ENCODE peak calls at places on chromosomes 2 and 18, in five cellular contexts. One of them, this sample, is unnamed. For H3K27me3, the result is how much of the 10 kb centered on the place peaks cover.

GRCh38 chr18:30889582-30890301 is 152.8 kb downstream of the DSC3 start:
- DNase-seq in mesenchymal stem cell: peak
- DNase-seq in prostate gland: no peak
- DNase-seq in GM23248: no peak
- DNase-seq in psoas muscle: no peak
- DNase-seq in this sample: no peak

GRCh38 chr2:11482473-11483031 is 16.6 kb upstream of the E2F6 start:
- DNase-seq in psoas muscle: peak
- DNase-seq in GM23248: peak
- DNase-seq in prostate gland: no peak
- DNase-seq in mesenchymal stem cell: no peak
- DNase-seq in this sample: no peak

GRCh38 chr18:68623342-68623741 is 91.6 kb downstream of the TMX3 start:
- DNase-seq in psoas muscle: peak
- DNase-seq in prostate gland: peak
- DNase-seq in mesenchymal stem cell: peak
- DNase-seq in GM23248: peak
- DNase-seq in this sample: no peak

GRCh38 chr2:199366406-199366805 is 91.3 kb downstream of the SATB2 start:
- DNase-seq in GM23248: no peak
- DNase-seq in mesenchymal stem cell: peak
- DNase-seq in psoas muscle: no peak
- DNase-seq in prostate gland: no peak
- DNase-seq in this sample: peak

GRCh38 chr2:73920577-73921545 is 5.8 kb upstream of the DGUOK start:
- DNase-seq in mesenchymal stem cell: peak
- DNase-seq in GM23248: peak
- DNase-seq in prostate gland: no peak
- DNase-seq in psoas muscle: peak
- DNase-seq in this sample: peak

GRCh38 chr2:241820625-241821384 is 11.8 kb downstream of the NEU4 start:
- DNase-seq in GM23248: no peak
- DNase-seq in mesenchymal stem cell: no peak
- DNase-seq in psoas muscle: no peak
- DNase-seq in prostate gland: no peak
- DNase-seq in this sample: no peak

GRCh38 chr2:206176128-206176527 is 16.4 kb downstream of the EEF1B2 start:
- DNase-seq in prostate gland: no peak
- DNase-seq in GM23248: peak
- DNase-seq in psoas muscle: no peak
- DNase-seq in mesenchymal stem cell: no peak
- DNase-seq in this sample: no peak

GRCh38 chr2:65850695-65851094 is 418.3 kb upstream of the SPRED2 start:
- DNase-seq in psoas muscle: no peak
- DNase-seq in mesenchymal stem cell: no peak
- DNase-seq in prostate gland: no peak
- DNase-seq in GM23248: no peak
- DNase-seq in this sample: no peak

GRCh38 chr2:167827352-167828097 is 419.9 kb downstream of the STK39 start:
- DNase-seq in mesenchymal stem cell: no peak
- DNase-seq in psoas muscle: no peak
- DNase-seq in GM23248: no peak
- DNase-seq in prostate gland: no peak
- DNase-seq in this sample: no peak

GRCh38 chr2:218964041-218964771 is 4.7 kb downstream of the CDK5R2 start:
- DNase-seq in prostate gland: no peak
- DNase-seq in mesenchymal stem cell: peak
- DNase-seq in psoas muscle: no peak
- DNase-seq in GM23248: peak
- DNase-seq in this sample: no peak
- H3K27me3 ChIP-seq in prostate gland: under half
- H3K27me3 ChIP-seq in mesenchymal stem cell: half or more
- H3K27me3 ChIP-seq in psoas muscle: half or more
- H3K27me3 ChIP-seq in GM23248: under half
- H3K27me3 ChIP-seq in this sample: half or more

GRCh38 chr2:75192496-75192895 is 6.8 kb downstream of the TACR1 start:
- DNase-seq in prostate gland: no peak
- DNase-seq in GM23248: no peak
- DNase-seq in psoas muscle: no peak
- DNase-seq in mesenchymal stem cell: no peak
- DNase-seq in this sample: no peak
- H3K27me3 ChIP-seq in prostate gland: under half
- H3K27me3 ChIP-seq in GM23248: under half
- H3K27me3 ChIP-seq in psoas muscle: under half
- H3K27me3 ChIP-seq in mesenchymal stem cell: under half
- H3K27me3 ChIP-seq in this sample: under half

DNA sequence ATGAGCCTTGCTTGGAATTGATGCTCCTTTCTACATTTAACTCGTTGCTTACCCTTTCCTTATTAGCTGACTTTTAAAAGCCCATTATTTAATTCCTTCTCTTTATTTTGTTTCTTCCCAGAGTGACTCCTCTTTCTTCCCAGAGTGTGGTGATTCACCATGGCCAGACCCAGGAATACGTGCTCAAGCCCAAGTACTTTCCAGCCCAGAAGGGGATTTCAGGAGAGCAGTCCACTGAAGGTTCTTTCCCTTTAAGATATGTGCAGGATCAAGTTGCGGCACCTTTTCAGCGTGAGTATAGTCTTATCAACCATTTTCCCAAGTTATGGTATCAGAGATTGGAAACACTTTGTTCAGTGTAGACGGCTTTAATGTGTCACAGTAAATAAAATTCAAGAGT is 163.7 kb downstream of the LTBP1 start:
- DNase-seq in prostate gland: no peak
- DNase-seq in GM23248: no peak
- DNase-seq in mesenchymal stem cell: peak
- DNase-seq in psoas muscle: no peak
- DNase-seq in this sample: no peak
- H3K27me3 ChIP-seq in prostate gland: under half
- H3K27me3 ChIP-seq in GM23248: under half
- H3K27me3 ChIP-seq in mesenchymal stem cell: under half
- H3K27me3 ChIP-seq in psoas muscle: under half
- H3K27me3 ChIP-seq in this sample: under half

GRCh38 chr2:108934583-108935230 is 54.3 kb downstream of the EDAR start:
- DNase-seq in psoas muscle: no peak
- DNase-seq in prostate gland: no peak
- DNase-seq in GM23248: no peak
- DNase-seq in mesenchymal stem cell: no peak
- DNase-seq in this sample: no peak

GRCh38 chr2:108934151-108934550 is 54.9 kb downstream of the EDAR start:
- DNase-seq in mesenchymal stem cell: no peak
- DNase-seq in prostate gland: no peak
- DNase-seq in psoas muscle: no peak
- DNase-seq in GM23248: no peak
- DNase-seq in this sample: no peak

GRCh38 chr2:108936076-108936867 is 52.7 kb downstream of the EDAR start:
- DNase-seq in mesenchymal stem cell: no peak
- DNase-seq in GM23248: no peak
- DNase-seq in psoas muscle: no peak
- DNase-seq in prostate gland: no peak
- DNase-seq in this sample: no peak

GRCh38 chr2:108936868-108937265 is 52.2 kb downstream of the EDAR start:
- DNase-seq in mesenchymal stem cell: no peak
- DNase-seq in psoas muscle: no peak
- DNase-seq in GM23248: no peak
- DNase-seq in prostate gland: no peak
- DNase-seq in this sample: no peak

DNA sequence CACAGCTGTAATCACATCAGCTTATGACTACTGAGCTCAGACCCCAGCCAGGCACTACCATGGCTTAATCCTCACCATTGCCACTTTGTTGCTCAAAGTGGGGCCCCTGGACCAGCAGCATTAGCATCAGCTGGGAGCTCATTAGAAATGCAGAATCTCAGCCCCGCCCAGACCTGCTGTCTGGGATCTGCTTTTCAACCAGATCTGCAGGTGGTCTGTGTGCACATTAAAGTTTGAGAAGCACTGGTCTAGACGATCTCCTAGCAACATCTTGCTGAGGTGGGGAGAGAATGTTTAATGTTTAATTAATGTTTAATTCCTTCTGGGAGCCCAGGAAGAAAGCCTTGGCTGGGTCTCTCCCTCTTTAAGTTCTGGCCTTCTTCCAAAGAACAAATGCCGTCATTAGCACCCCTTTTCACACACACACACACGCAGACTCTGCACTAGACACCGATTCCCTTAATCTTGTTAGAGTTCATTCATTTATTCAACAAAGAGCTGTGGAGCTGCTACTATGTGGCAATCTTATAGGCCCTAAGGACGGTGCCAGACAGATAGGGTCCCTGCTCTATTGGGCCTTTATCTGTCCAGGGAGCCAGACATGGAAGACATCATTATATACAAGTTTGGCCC is 53.7 kb downstream of the EDAR start:
- DNase-seq in mesenchymal stem cell: no peak
- DNase-seq in prostate gland: no peak
- DNase-seq in GM23248: no peak
- DNase-seq in psoas muscle: no peak
- DNase-seq in this sample: no peak
- H3K27me3 ChIP-seq in mesenchymal stem cell: half or more
- H3K27me3 ChIP-seq in prostate gland: under half
- H3K27me3 ChIP-seq in GM23248: half or more
- H3K27me3 ChIP-seq in psoas muscle: under half
- H3K27me3 ChIP-seq in this sample: under half

DNA sequence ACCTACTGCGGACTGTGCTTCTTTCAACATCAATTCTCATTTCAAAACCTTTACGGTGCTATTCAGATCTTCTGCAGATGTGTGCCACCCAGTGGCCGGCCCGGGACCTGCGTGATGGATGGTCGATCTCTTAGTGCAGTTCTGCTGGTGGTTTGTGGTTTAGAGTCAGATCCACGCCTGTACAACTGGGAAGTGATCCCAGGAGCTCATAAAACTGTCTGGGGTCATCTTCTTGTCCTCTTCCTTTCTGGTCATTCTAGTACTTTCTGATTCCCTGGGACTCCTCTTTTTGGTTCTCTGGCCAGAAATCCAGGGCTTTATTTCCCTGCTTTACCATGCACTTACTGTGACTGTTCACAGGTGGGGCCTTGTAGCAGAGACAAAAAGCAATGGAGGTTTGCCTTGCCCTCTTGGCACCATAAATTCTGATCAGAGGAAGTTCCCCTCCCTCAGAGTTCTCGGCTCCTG is 15.8 kb upstream of the SELENOI start:
- DNase-seq in prostate gland: peak
- DNase-seq in GM23248: peak
- DNase-seq in mesenchymal stem cell: peak
- DNase-seq in psoas muscle: peak
- DNase-seq in this sample: peak
- H3K27me3 ChIP-seq in prostate gland: under half
- H3K27me3 ChIP-seq in GM23248: under half
- H3K27me3 ChIP-seq in mesenchymal stem cell: under half
- H3K27me3 ChIP-seq in psoas muscle: under half
- H3K27me3 ChIP-seq in this sample: under half

GRCh38 chr2:218992196-218992595 is 1.0 kb downstream of the CRYBA2 start:
- DNase-seq in GM23248: no peak
- DNase-seq in prostate gland: no peak
- DNase-seq in mesenchymal stem cell: no peak
- DNase-seq in psoas muscle: no peak
- DNase-seq in this sample: no peak

GRCh38 chr2:218995561-218995960 is 2.3 kb upstream of the CRYBA2 start:
- DNase-seq in mesenchymal stem cell: no peak
- DNase-seq in GM23248: no peak
- DNase-seq in psoas muscle: no peak
- DNase-seq in prostate gland: no peak
- DNase-seq in this sample: no peak

GRCh38 chr2:218991674-218992168 is 1.5 kb downstream of the CRYBA2 start:
- DNase-seq in GM23248: peak
- DNase-seq in mesenchymal stem cell: peak
- DNase-seq in psoas muscle: no peak
- DNase-seq in prostate gland: no peak
- DNase-seq in this sample: no peak

GRCh38 chr2:218992703-218993344 is 398 bp downstream of the CRYBA2 start:
- DNase-seq in prostate gland: no peak
- DNase-seq in mesenchymal stem cell: no peak
- DNase-seq in psoas muscle: no peak
- DNase-seq in GM23248: peak
- DNase-seq in this sample: no peak

DNA sequence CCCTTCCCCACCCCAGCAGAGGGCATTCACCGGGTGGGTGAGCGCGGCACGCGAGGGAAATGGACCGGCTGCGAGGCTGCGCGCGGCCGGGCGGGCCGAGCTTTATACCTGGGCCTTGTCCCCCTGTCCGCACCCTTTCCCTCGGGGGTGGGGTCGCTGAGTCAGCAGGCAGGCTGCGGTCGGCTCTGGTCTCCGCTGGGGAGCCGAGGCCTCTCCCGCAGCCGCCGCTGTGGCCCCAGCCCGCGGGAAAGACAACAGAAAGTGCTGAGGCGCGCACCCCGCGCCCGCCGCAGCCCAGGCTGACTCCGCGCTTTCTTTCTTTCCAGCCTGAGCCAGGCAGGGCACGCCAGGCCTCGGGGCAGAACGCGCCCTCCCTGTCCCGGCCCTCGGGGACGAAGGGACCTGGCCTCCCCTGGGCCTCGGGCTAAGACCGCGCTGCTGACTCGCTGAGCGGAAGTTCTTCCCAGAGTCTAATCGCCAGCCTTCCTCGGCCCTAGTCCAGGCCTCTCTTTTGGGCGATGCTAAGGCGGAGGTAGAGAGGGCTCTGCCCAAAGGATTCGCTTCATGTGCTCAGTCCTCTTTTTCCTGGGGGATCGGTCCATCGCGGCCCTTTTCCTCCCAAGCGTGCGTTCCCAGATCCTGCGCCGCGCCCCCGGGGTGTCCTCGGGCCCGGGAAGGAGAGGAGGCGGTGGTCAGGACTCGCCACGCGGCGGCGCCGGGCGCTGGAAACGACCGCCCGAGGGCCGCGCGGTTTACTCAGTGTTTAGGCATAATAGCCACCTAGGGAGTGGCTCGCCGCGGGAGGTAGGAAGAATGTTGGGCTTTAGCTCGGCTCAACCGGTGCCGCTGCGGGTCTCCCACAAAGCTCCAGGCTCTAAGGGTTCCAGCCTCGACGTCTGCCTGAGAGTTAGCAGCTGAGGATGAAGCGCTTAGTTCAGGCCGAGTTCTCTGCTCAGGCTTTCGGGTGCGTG is at the start of gene CRYBA2:
- DNase-seq in GM23248: peak
- DNase-seq in prostate gland: no peak
- DNase-seq in psoas muscle: no peak
- DNase-seq in mesenchymal stem cell: no peak
- DNase-seq in this sample: peak
- H3K27me3 ChIP-seq in GM23248: half or more
- H3K27me3 ChIP-seq in prostate gland: under half
- H3K27me3 ChIP-seq in psoas muscle: half or more
- H3K27me3 ChIP-seq in mesenchymal stem cell: half or more
- H3K27me3 ChIP-seq in this sample: half or more

GRCh38 chr18:5622905-5623304 is 79.1 kb upstream of the EPB41L3 start:
- DNase-seq in psoas muscle: no peak
- DNase-seq in GM23248: peak
- DNase-seq in prostate gland: no peak
- DNase-seq in mesenchymal stem cell: no peak
- DNase-seq in this sample: no peak

GRCh38 chr18:5626130-5626880 is 82.5 kb upstream of the EPB41L3 start:
- DNase-seq in mesenchymal stem cell: no peak
- DNase-seq in GM23248: no peak
- DNase-seq in psoas muscle: no peak
- DNase-seq in prostate gland: no peak
- DNase-seq in this sample: no peak

GRCh38 chr18:5627756-5628511 is 84.1 kb upstream of the EPB41L3 start:
- DNase-seq in GM23248: no peak
- DNase-seq in mesenchymal stem cell: no peak
- DNase-seq in psoas muscle: no peak
- DNase-seq in prostate gland: no peak
- DNase-seq in this sample: no peak

GRCh38 chr18:5628512-5629255 is 84.9 kb upstream of the EPB41L3 start:
- DNase-seq in GM23248: peak
- DNase-seq in psoas muscle: peak
- DNase-seq in prostate gland: no peak
- DNase-seq in mesenchymal stem cell: peak
- DNase-seq in this sample: peak

GRCh38 chr18:5625076-5625475 is 81.3 kb upstream of the EPB41L3 start:
- DNase-seq in GM23248: no peak
- DNase-seq in mesenchymal stem cell: no peak
- DNase-seq in prostate gland: no peak
- DNase-seq in psoas muscle: no peak
- DNase-seq in this sample: no peak
- H3K27me3 ChIP-seq in GM23248: under half
- H3K27me3 ChIP-seq in mesenchymal stem cell: under half
- H3K27me3 ChIP-seq in prostate gland: under half
- H3K27me3 ChIP-seq in psoas muscle: under half
- H3K27me3 ChIP-seq in this sample: under half